ENCODE peak calls at places on chromosome X, in five cellular contexts. J, A, Y, W and T are unnamed samples.

GRCh38 chrX:80808160-80808735 is 1.4 kb downstream of the BRWD3 start:
- DNase-seq in J (peak), A (peak), Y (peak), W (peak), T (peak)

GRCh38 chrX:122219226-122219625 is 964.9 kb upstream of the GRIA3 start:
- DNase-seq in J (no peak), A (no peak), Y (no peak), W (no peak), T (no peak)

GRCh38 chrX:9466115-9466495 is 1.2 kb downstream of the TBL1X start:
- DNase-seq in J (no peak), A (peak), Y (peak), W (peak), T (no peak)

GRCh38 chrX:49177338-49177833 is 5.7 kb downstream of the PLP2 start:
- DNase-seq in J (no peak), A (no peak), Y (no peak), W (peak), T (no peak)

GRCh38 chrX:103183912-103184311 is 31.0 kb upstream of the BEX4 start:
- DNase-seq in J (no peak), A (no peak), Y (no peak), W (no peak), T (no peak)

GRCh38 chrX:2710041-2710471 is 19.0 kb downstream of the CD99 start:
- DNase-seq in J (no peak), A (no peak), Y (no peak), W (peak), T (no peak)

GRCh38 chrX:437636-438390 is 51.1 kb upstream of the PPP2R3B start:
- DNase-seq in J (no peak), A (no peak), Y (no peak), W (no peak), T (no peak)

GRCh38 chrX:33741807-33742206 is 390.3 kb downstream of the FAM47A start:
- DNase-seq in J (no peak), A (no peak), Y (no peak), W (no peak), T (no peak)

GRCh38 chrX:67939270-67939669 is 395.4 kb downstream of the AR start:
- DNase-seq in J (no peak), A (no peak), Y (no peak), W (no peak), T (no peak)

GRCh38 chrX:109440475-109440874 is 41.4 kb downstream of the GUCY2F start:
- DNase-seq in J (no peak), A (no peak), Y (no peak), W (peak), T (no peak)

GRCh38 chrX:906586-906985 is 276.0 kb downstream of the SHOX start:
- DNase-seq in J (no peak), A (no peak), Y (no peak), W (no peak), T (no peak)

GRCh38 chrX:1150569-1151347 is 61.7 kb downstream of the CRLF2 start:
- DNase-seq in J (no peak), A (no peak), Y (no peak), W (no peak), T (no peak)

GRCh38 chrX:19865567-19866363 is 21.6 kb downstream of the SH3KBP1 start:
- DNase-seq in J (no peak), A (no peak), Y (no peak), W (peak), T (no peak)

GRCh38 chrX:23864719-23865349 is 42.9 kb downstream of the APOO start:
- DNase-seq in J (no peak), A (no peak), Y (no peak), W (no peak), T (no peak)

GRCh38 chrX:39577976-39578962 is 519.5 kb downstream of the BCOR start:
- DNase-seq in J (peak), A (peak), Y (no peak), W (peak), T (no peak)

GRCh38 chrX:11665144-11666040 is at the start of gene ARHGAP6:
- DNase-seq in J (no peak), A (peak), Y (peak), W (no peak), T (no peak)

GRCh38 chrX:14354541-14354940 is 174.8 kb upstream of the GLRA2 start:
- DNase-seq in J (no peak), A (no peak), Y (no peak), W (no peak), T (no peak)

GRCh38 chrX:150942958-150943594 is 40.1 kb upstream of the HMGB3 start:
- DNase-seq in J (no peak), A (no peak), Y (no peak), W (no peak), T (no peak)

GRCh38 chrX:41824551-41824950 is 98.8 kb downstream of the CASK start:
- DNase-seq in J (no peak), A (no peak), Y (no peak), W (no peak), T (no peak)

GRCh38 chrX:78063687-78064086 is 40.4 kb upstream of the PGK1 start:
- DNase-seq in J (no peak), A (no peak), Y (no peak), W (no peak), T (no peak)

GRCh38 chrX:10631416-10632145 is 11.2 kb upstream of the MID1 start:
- DNase-seq in J (no peak), A (no peak), Y (no peak), W (no peak), T (no peak)

GRCh38 chrX:25869761-25870160 is 268.4 kb upstream of the MAGEB18 start:
- DNase-seq in J (no peak), A (no peak), Y (no peak), W (no peak), T (no peak)

GRCh38 chrX:107827137-107827831 is 1.6 kb downstream of the MID2 start:
- DNase-seq in J (no peak), A (no peak), Y (no peak), W (no peak), T (no peak)

GRCh38 chrX:102546818-102547493 is 30.4 kb upstream of the TMSB15A start:
- DNase-seq in J (no peak), A (no peak), Y (peak), W (no peak), T (no peak)

GRCh38 chrX:78092296-78092695 is 11.8 kb upstream of the PGK1 start:
- DNase-seq in J (no peak), A (no peak), Y (no peak), W (no peak), T (no peak)

GRCh38 chrX:386239-386767 is 404 bp downstream of the PPP2R3B start:
- DNase-seq in J (peak), A (no peak), Y (no peak), W (peak), T (no peak)

GRCh38 chrX:148574247-148574973 is 74.0 kb downstream of the AFF2 start:
- DNase-seq in J (no peak), A (no peak), Y (no peak), W (no peak), T (no peak)

GRCh38 chrX:75547783-75548182 is 24.9 kb upstream of the ZDHHC15 start:
- DNase-seq in J (no peak), A (peak), Y (no peak), W (no peak), T (peak)

GRCh38 chrX:62839596-62839995 is 511.5 kb downstream of the SPIN4 start:
- DNase-seq in J (no peak), A (no peak), Y (no peak), W (no peak), T (no peak)

GRCh38 chrX:48998391-48998790 is 3.7 kb downstream of the GRIPAP1 start:
- DNase-seq in J (no peak), A (no peak), Y (no peak), W (peak), T (no peak)

GRCh38 chrX:140817943-140818342 is 108.4 kb downstream of the LINC00632 start:
- DNase-seq in J (no peak), A (no peak), Y (peak), W (peak), T (no peak)